ENCODE peak calls at places on chromosomes 6 and 20, in six cellular contexts. I is activated B cell treated with CpG ODN at 0.5 μM for 24 hours, X is fibroblast of lung, Y is ascending aorta, O is uterus, K is cardiac muscle cell. W is an unnamed sample.

GRCh38 chr6:70307008-70307407 is 4.1 kb upstream of the COL9A1 start:
- DNase-seq in X (no peak), K (no peak), I (no peak), Y (no peak), O (no peak), W (no peak)

GRCh38 chr6:44732243-44732642 is 344.7 kb downstream of the CDC5L start:
- DNase-seq in O (no peak), Y (no peak), I (no peak), K (no peak), X (no peak), W (no peak)

GRCh38 chr20:59459586-59459985 is 144.8 kb upstream of the PHACTR3 start:
- DNase-seq in I (no peak), K (no peak), X (no peak), O (no peak), Y (no peak), W (no peak)

GRCh38 chr6:83536034-83536646 is 23.8 kb downstream of the PRSS35 start:
- DNase-seq in I (no peak), Y (no peak), O (no peak), X (peak), K (peak), W (peak)

GRCh38 chr6:140380371-140381218 is 1006.1 kb upstream of the CITED2 start:
- DNase-seq in K (no peak), O (no peak), I (no peak), X (peak), Y (no peak), W (no peak)

GRCh38 chr20:33653218-33653899 is 8.8 kb upstream of the C20orf144 start:
- DNase-seq in K (peak), Y (no peak), I (no peak), O (peak), X (peak), W (no peak)

GRCh38 chr6:12592634-12593033 is 123.9 kb upstream of the PHACTR1 start:
- DNase-seq in Y (no peak), X (peak), O (no peak), K (no peak), I (no peak), W (no peak)

GRCh38 chr6:116034327-116034726 is 26.4 kb downstream of the FRK start:
- DNase-seq in K (no peak), I (no peak), Y (no peak), X (peak), O (no peak), W (no peak)

GRCh38 chr6:36463686-36464085 is 20.9 kb downstream of the KCTD20 start:
- DNase-seq in X (no peak), O (no peak), I (no peak), K (no peak), Y (no peak), W (no peak)

GRCh38 chr20:36919715-36920333 is 31.7 kb downstream of the SAMHD1 start:
- DNase-seq in X (peak), K (peak), I (no peak), Y (no peak), O (no peak), W (no peak)

GRCh38 chr6:138847884-138848283 is 52.0 kb downstream of the ECT2L start:
- DNase-seq in O (no peak), Y (no peak), K (no peak), I (no peak), X (no peak), W (no peak)

GRCh38 chr6:138654715-138655634 is 118.6 kb upstream of the CCDC28A start:
- DNase-seq in I (no peak), X (peak), Y (no peak), K (no peak), O (no peak), W (no peak)

GRCh38 chr6:163288066-163288465 is 126.5 kb upstream of the QKI start:
- DNase-seq in Y (no peak), I (no peak), K (peak), X (peak), O (no peak), W (no peak)

GRCh38 chr20:21507275-21508229 is 6.3 kb downstream of the NKX2-2 start:
- DNase-seq in K (no peak), I (no peak), X (no peak), Y (no peak), O (no peak), W (no peak)

GRCh38 chr6:98041072-98041471 is 758.1 kb upstream of the MMS22L start:
- DNase-seq in X (peak), I (no peak), O (no peak), K (no peak), Y (no peak), W (no peak)

DNA sequence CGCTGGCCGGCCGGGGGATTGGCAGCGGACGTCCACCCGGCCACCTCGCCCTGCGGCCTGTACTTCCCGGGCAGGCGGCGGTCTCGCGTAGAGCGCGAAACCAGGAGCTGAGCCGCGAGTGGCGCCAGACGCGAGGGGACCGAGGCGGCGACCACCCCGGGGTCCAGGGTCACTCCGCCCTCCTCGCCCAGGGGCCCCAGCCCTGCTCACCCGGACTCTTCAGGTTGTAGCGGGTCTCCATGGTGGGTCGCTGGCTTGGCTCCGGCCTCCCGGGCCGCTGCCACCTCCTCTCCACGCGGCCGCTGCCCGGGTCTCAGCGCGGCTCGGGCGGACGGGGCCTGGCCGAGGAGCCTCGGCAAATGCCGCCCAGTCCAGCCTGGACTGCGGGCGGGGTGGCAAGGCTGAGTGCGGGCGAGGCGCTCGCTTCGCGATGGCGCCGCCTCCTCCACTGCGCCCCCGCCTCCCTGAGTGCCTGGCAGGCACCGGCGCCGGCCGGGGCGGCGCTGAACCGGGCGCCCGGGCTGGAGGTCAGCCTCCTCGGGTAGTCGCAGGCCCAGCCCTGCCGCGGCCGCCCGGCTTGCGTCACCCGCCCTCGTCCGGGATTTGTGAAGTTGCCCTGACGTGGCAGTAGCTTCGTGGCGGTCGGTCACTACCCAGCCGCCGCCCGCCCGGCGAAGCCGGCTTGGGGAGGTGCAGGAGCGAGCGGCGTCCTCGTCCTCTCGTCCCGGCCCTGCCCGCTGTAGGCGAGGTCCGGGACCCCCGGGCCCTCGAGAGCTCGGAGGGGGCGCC is at the start of gene UBE2J1:
- DNase-seq in Y (peak), X (peak), O (peak), K (peak), I (peak), W (peak)
- TF ChIP-seq CTCF in Y (no peak), X (no peak), O (no peak), K (no peak), I (no peak), W (no peak)

DNA sequence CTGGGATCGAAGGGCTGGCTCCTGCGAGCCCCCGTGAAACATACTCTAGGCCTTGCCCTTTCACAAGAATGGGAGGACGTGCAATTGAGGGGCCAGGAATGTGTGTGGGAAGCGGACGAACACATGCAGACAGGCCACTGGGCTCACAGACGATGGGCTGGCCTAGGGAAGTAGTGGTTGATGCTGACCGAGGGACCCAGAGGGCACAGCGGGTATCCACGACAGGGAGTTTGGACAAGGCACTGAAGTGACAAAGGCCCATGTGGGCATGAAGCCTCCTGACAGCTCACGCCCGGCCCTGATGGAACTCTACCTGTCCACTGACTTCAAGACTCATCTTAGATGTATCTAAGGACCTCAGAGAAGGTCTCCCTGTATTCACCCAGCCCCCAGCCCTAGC is 52.2 kb downstream of the MYH7B start:
- DNase-seq in Y (peak), O (peak), I (no peak), K (no peak), X (no peak), W (no peak)
- TF ChIP-seq CTCF in Y (no peak), O (no peak), I (no peak), K (no peak), X (no peak), W (no peak)

GRCh38 chr20:51639206-51639832 is 96.8 kb upstream of the NFATC2 start:
- DNase-seq in Y (peak), K (peak), X (peak), O (peak), I (peak), W (peak)
- TF ChIP-seq CTCF in Y (peak), K (peak), X (peak), O (peak), I (no peak), W (peak)

DNA sequence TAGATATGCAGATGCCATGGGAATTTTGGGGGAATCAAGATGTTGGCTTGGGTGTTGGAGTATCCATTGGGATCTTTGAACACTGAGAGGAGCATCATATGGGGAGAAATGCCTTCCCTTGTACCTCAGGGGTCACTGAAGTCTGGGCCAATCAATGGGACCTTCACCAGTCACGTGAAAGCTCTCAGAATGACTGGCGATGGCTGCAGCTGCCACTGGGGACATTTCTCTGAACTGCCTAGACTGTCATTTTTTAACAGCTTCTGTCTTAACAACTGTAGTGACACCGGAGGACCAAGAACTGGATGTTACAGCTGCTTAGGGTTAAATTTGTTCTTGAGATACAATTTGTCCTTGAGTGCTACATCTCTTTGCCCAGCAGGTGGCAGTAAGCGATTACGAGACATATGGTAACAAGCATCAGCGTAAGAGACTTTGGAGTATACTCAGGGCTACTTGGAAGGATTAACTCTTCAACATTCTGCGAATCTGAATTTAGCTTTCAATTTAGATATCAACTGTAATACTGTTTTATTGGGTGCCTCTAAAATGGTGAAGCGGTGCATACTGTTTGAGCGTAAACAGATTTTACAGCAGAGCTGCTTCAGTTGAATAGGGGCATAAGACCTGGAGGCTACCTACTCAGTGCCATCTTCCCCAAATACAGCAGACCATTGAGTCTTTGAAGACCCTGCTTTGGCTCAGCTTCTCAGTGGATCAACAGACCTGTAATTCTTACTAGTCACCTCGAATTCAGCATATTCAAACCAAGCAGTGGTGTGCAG is 36.0 kb downstream of the CCN2 start:
- DNase-seq in X (peak), Y (peak), O (peak), I (no peak), K (peak), W (no peak)
- TF ChIP-seq CTCF in X (peak), Y (peak), O (peak), I (peak), K (peak), W (peak)

GRCh38 chr6:150078788-150079187 is 9.9 kb upstream of the ULBP3 start:
- DNase-seq in Y (peak), X (peak), I (no peak), K (no peak), O (no peak), W (no peak)

GRCh38 chr6:150072201-150072600 is 3.3 kb upstream of the ULBP3 start:
- DNase-seq in I (no peak), K (no peak), X (peak), Y (peak), O (no peak), W (no peak)

GRCh38 chr6:150079604-150080003 is 10.7 kb upstream of the ULBP3 start:
- DNase-seq in Y (peak), I (no peak), X (peak), K (no peak), O (no peak), W (no peak)

GRCh38 chr6:150074651-150075416 is 5.9 kb upstream of the ULBP3 start:
- DNase-seq in X (peak), I (no peak), Y (no peak), K (no peak), O (no peak), W (no peak)

GRCh38 chr6:150076196-150076893 is 7.4 kb upstream of the ULBP3 start:
- DNase-seq in X (peak), I (no peak), Y (no peak), O (no peak), K (no peak), W (no peak)
- TF ChIP-seq CTCF in X (peak), I (no peak), Y (no peak), O (no peak), K (no peak), W (no peak)

DNA sequence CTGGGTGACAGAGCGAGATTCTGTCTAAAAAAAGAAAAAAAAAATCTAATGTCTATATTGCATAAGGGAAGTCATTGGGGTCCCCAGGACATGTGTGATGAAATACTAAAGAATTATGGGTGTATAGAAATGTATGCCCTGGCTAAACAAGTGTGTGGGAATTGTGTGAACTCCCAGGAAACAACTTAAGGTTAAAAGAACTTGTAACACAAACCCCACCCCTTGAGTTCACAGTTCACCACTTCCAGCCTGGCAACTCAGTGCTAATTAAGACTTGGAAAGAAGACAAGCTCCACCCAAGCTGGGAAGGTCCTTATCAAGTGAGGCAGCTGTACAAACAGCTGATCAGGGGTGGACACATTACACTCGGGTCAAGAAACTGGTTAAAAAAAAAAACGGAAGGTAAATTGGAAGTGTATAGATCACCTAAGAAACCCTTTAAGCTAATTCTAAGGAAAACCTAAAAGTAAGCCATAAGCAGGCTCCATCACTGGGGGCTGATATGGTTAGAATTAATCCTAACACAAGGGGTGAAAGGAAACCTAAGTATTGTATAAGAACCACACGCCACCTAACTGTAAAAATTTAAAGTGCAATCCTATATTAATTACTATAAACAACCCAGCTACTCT is 25.2 kb downstream of the HLA-A start:
- DNase-seq in I (no peak), K (no peak), O (no peak), X (peak), Y (no peak), W (no peak)
- TF ChIP-seq CTCF in I (no peak), K (peak), O (no peak), X (no peak), Y (no peak), W (peak)